ENCODE peak calls at places on chromosomes 5 and 9, in nine cellular contexts. O is ovary, Z is left ventricle myocardium inferior, D is small intestine, B is HFF-Myc, N is kidney epithelial cell, E is uterus, J is lung, Y is psoas muscle. T is an unnamed sample.

GRCh38 chr5:68957591-68957990 is 136.2 kb upstream of the SLC30A5 start:
- DNase-seq in B (no peak), J (no peak), Y (no peak), O (no peak), D (no peak), E (no peak), N (no peak), Z (no peak), T (no peak)

GRCh38 chr9:88781500-88782391 is 209.5 kb upstream of the S1PR3 start:
- DNase-seq in Y (no peak), B (no peak), D (peak), E (peak), O (peak), J (peak), Z (peak), N (no peak), T (no peak)

GRCh38 chr9:16282216-16282615 is 588.3 kb downstream of the BNC2 start:
- DNase-seq in D (no peak), E (no peak), Z (no peak), B (no peak), J (no peak), O (no peak), N (peak), Y (no peak), T (no peak)

GRCh38 chr5:127228540-127229184 is 61.9 kb upstream of the MEGF10 start:
- DNase-seq in D (no peak), E (peak), Z (no peak), B (no peak), N (no peak), J (no peak), O (no peak), Y (no peak), T (no peak)

GRCh38 chr9:131735238-131736181 is 4.4 kb downstream of the RAPGEF1 start:
- DNase-seq in B (no peak), E (no peak), N (no peak), Y (no peak), D (peak), O (no peak), Z (no peak), J (no peak), T (no peak)

GRCh38 chr9:89815903-89816573 is 211.2 kb downstream of the GADD45G start:
- DNase-seq in D (no peak), O (peak), Z (peak), B (no peak), J (no peak), N (no peak), E (peak), Y (no peak), T (peak)

GRCh38 chr9:97480749-97481148 is 20.7 kb upstream of the TMOD1 start:
- DNase-seq in J (no peak), Z (no peak), D (no peak), B (peak), Y (no peak), E (no peak), O (no peak), N (no peak), T (no peak)

GRCh38 chr9:130459941-130460340 is 15.2 kb downstream of the ASS1 start:
- DNase-seq in N (no peak), Z (no peak), O (no peak), D (no peak), J (no peak), B (no peak), Y (no peak), E (no peak), T (no peak)

GRCh38 chr9:95409650-95410426 is 92.3 kb upstream of the FANCC start:
- DNase-seq in N (peak), O (no peak), J (no peak), B (peak), E (no peak), Z (no peak), D (peak), Y (no peak), T (no peak)

GRCh38 chr9:129333613-129333960 is 155.5 kb upstream of the IER5L start:
- DNase-seq in D (no peak), N (no peak), B (no peak), O (peak), Y (no peak), Z (no peak), E (no peak), J (peak), T (no peak)

GRCh38 chr9:133449760-133450159 is 10.0 kb upstream of the CACFD1 start:
- DNase-seq in J (no peak), N (no peak), Z (no peak), B (no peak), E (no peak), D (peak), Y (no peak), O (no peak), T (no peak)

GRCh38 chr5:6719417-6719816 is 6.2 kb downstream of the TENT4A start:
- DNase-seq in Z (no peak), J (no peak), N (no peak), O (no peak), D (no peak), Y (no peak), B (no peak), E (no peak), T (no peak)

GRCh38 chr9:19999491-20000057 is 210.7 kb upstream of the SLC24A2 start:
- DNase-seq in E (no peak), B (peak), J (no peak), D (peak), Z (no peak), N (peak), O (no peak), Y (no peak), T (no peak)

GRCh38 chr5:151779531-151780125 is 7.9 kb downstream of the G3BP1 start:
- DNase-seq in J (no peak), Y (no peak), E (no peak), O (no peak), B (no peak), Z (no peak), D (no peak), N (no peak), T (no peak)

GRCh38 chr9:1454980-1455367 is 404.8 kb downstream of the DMRT2 start:
- DNase-seq in N (no peak), E (no peak), Z (no peak), B (no peak), Y (no peak), D (no peak), J (no peak), O (no peak), T (no peak)

GRCh38 chr5:150394103-150394502 is 18.6 kb downstream of the CD74 start:
- DNase-seq in Y (no peak), J (no peak), N (no peak), B (no peak), Z (no peak), E (no peak), D (no peak), O (no peak), T (no peak)

GRCh38 chr9:131274674-131275331 is 1.5 kb downstream of the FAM78A start:
- DNase-seq in Z (peak), J (no peak), D (no peak), O (no peak), E (no peak), N (no peak), Y (peak), B (no peak), T (no peak)

GRCh38 chr5:8213701-8214240 is 344.8 kb downstream of the MTRR start:
- DNase-seq in E (no peak), J (no peak), N (no peak), Y (no peak), O (no peak), Z (no peak), D (no peak), B (no peak), T (no peak)

GRCh38 chr9:89696780-89697179 is 92.0 kb downstream of the GADD45G start:
- DNase-seq in J (no peak), E (no peak), Z (no peak), O (no peak), B (no peak), D (no peak), N (no peak), Y (no peak), T (no peak)

GRCh38 chr5:19256036-19256435 is 732.0 kb downstream of the CDH18 start:
- DNase-seq in Y (no peak), N (no peak), Z (no peak), D (no peak), B (no peak), O (no peak), E (no peak), J (no peak), T (no peak)

GRCh38 chr5:150523472-150524350 is 15.8 kb downstream of the NDST1 start:
- DNase-seq in B (peak), E (peak), J (no peak), O (peak), Z (no peak), D (peak), N (no peak), Y (no peak), T (no peak)

GRCh38 chr5:73118331-73119011 is 1.9 kb upstream of the TMEM171 start:
- DNase-seq in O (no peak), E (no peak), B (no peak), Y (no peak), J (no peak), D (peak), N (no peak), Z (no peak), T (no peak)

GRCh38 chr9:3662671-3663070 is 136.9 kb upstream of the RFX3 start:
- DNase-seq in B (no peak), Z (no peak), J (no peak), Y (no peak), O (no peak), E (no peak), N (no peak), D (no peak), T (no peak)

GRCh38 chr5:3009605-3010004 is 258.1 kb upstream of the IRX2 start:
- DNase-seq in D (no peak), E (no peak), Y (no peak), O (no peak), Z (no peak), B (no peak), N (no peak), J (no peak), T (peak)

GRCh38 chr9:137426018-137426681 is 3.0 kb downstream of the NOXA1 start:
- DNase-seq in B (no peak), Z (peak), D (no peak), E (no peak), J (no peak), Y (peak), N (no peak), O (peak), T (no peak)

GRCh38 chr5:71013575-71013974 is 11.6 kb downstream of the NAIP start:
- DNase-seq in O (no peak), B (no peak), Y (no peak), J (no peak), N (no peak), D (peak), E (no peak), Z (no peak), T (no peak)

GRCh38 chr9:127936347-127936852 is 1.3 kb downstream of the DPM2 start:
- DNase-seq in B (no peak), O (no peak), J (no peak), Z (no peak), Y (no peak), E (no peak), D (no peak), N (no peak), T (no peak)
- H3K4me3 ChIP-seq in B (peak), O (no peak), J (no peak), Z (peak), Y (peak), E (no peak), D (peak), N (peak), T (no peak)

DNA sequence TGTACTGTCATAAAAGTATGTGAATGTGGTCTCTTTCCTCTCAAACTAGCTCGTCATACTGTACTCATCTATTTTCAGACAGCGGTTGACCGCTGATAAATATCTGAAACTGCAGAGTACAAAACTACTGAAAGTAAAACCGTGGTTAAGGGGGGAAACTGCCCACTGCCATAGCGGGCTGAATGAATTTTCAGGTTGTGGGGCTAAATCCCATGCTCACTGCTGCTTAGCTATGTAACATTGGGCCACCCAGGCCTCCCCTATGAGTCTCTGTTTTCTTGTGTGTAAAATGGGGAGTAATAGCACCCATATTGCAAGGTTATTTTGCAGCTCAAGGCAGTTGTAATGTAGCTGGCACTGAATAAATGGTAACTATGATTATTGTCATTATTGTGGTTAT is 82.3 kb downstream of the MSX2 start:
- DNase-seq in O (no peak), Y (no peak), J (no peak), B (no peak), Z (no peak), N (no peak), E (no peak), D (no peak), T (no peak)
- H3K4me3 ChIP-seq in O (no peak), Y (no peak), J (no peak), B (no peak), Z (no peak), N (no peak), E (no peak), D (no peak), T (no peak)

GRCh38 chr9:135049460-135049859 is 38.0 kb upstream of the OLFM1 start:
- DNase-seq in E (no peak), B (no peak), D (no peak), O (no peak), N (no peak), J (no peak), Y (no peak), Z (no peak), T (peak)
- H3K4me3 ChIP-seq in E (no peak), B (no peak), D (no peak), O (no peak), N (no peak), J (no peak), Y (no peak), Z (no peak), T (no peak)

GRCh38 chr5:177132504-177133118 is 962 bp upstream of the NSD1 start:
- DNase-seq in Y (peak), D (peak), O (no peak), N (no peak), B (no peak), Z (no peak), J (no peak), E (no peak), T (peak)
- H3K4me3 ChIP-seq in Y (peak), D (peak), O (peak), N (no peak), B (no peak), Z (peak), J (peak), E (peak), T (peak)

GRCh38 chr5:142246263-142246662 is 78.6 kb downstream of the SPRY4 start:
- DNase-seq in Z (no peak), D (no peak), O (peak), B (no peak), N (no peak), Y (no peak), E (peak), J (no peak), T (no peak)
- H3K4me3 ChIP-seq in Z (no peak), D (no peak), O (no peak), B (no peak), N (no peak), Y (no peak), E (no peak), J (no peak), T (no peak)

T was measured in sigmoid colon.